ENCODE peak calls at places on chromosomes 13 and 19, in four cellular contexts. Y is neuronal stem cell, Z is omental fat pad, N is amygdala. X is an unnamed sample.

GRCh38 chr19:45506246-45506990 is 861 bp upstream of the VASP start:
- DNase-seq in Y (peak; percentile 88), Z (peak; percentile 87), N (peak; percentile 61), X (peak; percentile 63)

GRCh38 chr19:29483641-29483920 is 42.2 kb upstream of the VSTM2B start:
- DNase-seq in Y (no peak), Z (no peak), N (no peak), X (no peak)

GRCh38 chr13:30862707-30863106 is 43.4 kb upstream of the MEDAG start:
- DNase-seq in Y (no peak), Z (no peak), N (no peak), X (no peak)

GRCh38 chr19:1408300-1409203 is 1.2 kb downstream of the DAZAP1 start:
- DNase-seq in Y (peak; percentile 35), Z (no peak), N (no peak), X (no peak)

GRCh38 chr19:41431426-41432386 is 4.5 kb upstream of the B3GNT8 start:
- DNase-seq in Y (no peak), Z (no peak), N (no peak), X (no peak)

GRCh38 chr13:51275101-51275500 is 52.9 kb downstream of the FAM124A start:
- DNase-seq in Y (no peak), Z (no peak), N (no peak), X (no peak)

GRCh38 chr19:50190439-50190891 is 13.0 kb upstream of the MYH14 start:
- DNase-seq in Y (no peak), Z (no peak), N (no peak), X (no peak)

GRCh38 chr19:48678201-48678600 is 5.4 kb upstream of the NTN5 start:
- DNase-seq in Y (no peak), Z (no peak), N (no peak), X (no peak)

GRCh38 chr19:35461050-35461449 is 13.0 kb downstream of the FFAR2 start:
- DNase-seq in Y (no peak), Z (no peak), N (no peak), X (no peak)

GRCh38 chr19:53254451-53255341 is at the start of gene ZNF677:
- DNase-seq in Y (peak; percentile 65), Z (peak; percentile 68), N (peak; percentile 89), X (peak; percentile 45)

GRCh38 chr13:97354808-97355207 is 79.2 kb upstream of the RAP2A start:
- DNase-seq in Y (no peak), Z (no peak), N (no peak), X (no peak)

GRCh38 chr19:5339950-5340636 is 519 bp downstream of the PTPRS start:
- DNase-seq in Y (peak; percentile 65), Z (no peak), N (no peak), X (no peak)

GRCh38 chr13:99067160-99067985 is 89.5 kb upstream of the DOCK9 start:
- DNase-seq in Y (no peak), Z (no peak), N (no peak), X (no peak)

GRCh38 chr19:4430760-4431159 is 26.8 kb downstream of the UBXN6 start:
- DNase-seq in Y (no peak), Z (no peak), N (no peak), X (no peak)

GRCh38 chr19:48870048-48870447 is 1.6 kb upstream of the PLEKHA4 start:
- DNase-seq in Y (no peak), Z (no peak), N (no peak), X (no peak)

GRCh38 chr13:92767468-92767867 is 459.1 kb upstream of the GPC6 start:
- DNase-seq in Y (no peak), Z (no peak), N (no peak), X (no peak)

GRCh38 chr19:16117594-16118033 is 5.9 kb downstream of the RAB8A start:
- DNase-seq in Y (no peak), Z (no peak), N (no peak), X (no peak)

GRCh38 chr13:94327318-94327717 is 152.2 kb downstream of the DCT start:
- DNase-seq in Y (no peak), Z (no peak), N (no peak), X (no peak)

GRCh38 chr13:106118996-106119395 is 416.5 kb downstream of the EFNB2 start:
- DNase-seq in Y (no peak), Z (no peak), N (no peak), X (no peak)

GRCh38 chr19:41774515-41774980 is 19.2 kb downstream of the CEACAM6 start:
- DNase-seq in Y (no peak), Z (no peak), N (no peak), X (no peak)

GRCh38 chr13:74550039-74550438 is 415.8 kb upstream of the KLF12 start:
- DNase-seq in Y (no peak), Z (no peak), N (no peak), X (no peak)

GRCh38 chr13:89514534-89515312 is 1832.8 kb upstream of the MIR17HG start:
- DNase-seq in Y (peak; percentile 53), Z (no peak), N (no peak), X (no peak)

GRCh38 chr19:45621389-45621788 is 17.8 kb downstream of the EML2 start:
- DNase-seq in Y (no peak), Z (no peak), N (no peak), X (no peak)

GRCh38 chr19:36060430-36060829 is 5.7 kb downstream of the WDR62 start:
- DNase-seq in Y (no peak), Z (no peak), N (peak; percentile 10), X (no peak)

GRCh38 chr19:45380107-45380506 is 9.7 kb upstream of the ERCC2 start:
- DNase-seq in Y (no peak), Z (no peak), N (no peak), X (no peak)

GRCh38 chr13:30114586-30115256 is 192.6 kb downstream of the KATNAL1 start:
- DNase-seq in Y (peak; percentile 85), Z (peak; percentile 92), N (peak; percentile 61), X (no peak)

GRCh38 chr13:107200491-107200890 is 632.6 kb upstream of the ARGLU1 start:
- DNase-seq in Y (no peak), Z (no peak), N (no peak), X (no peak)

GRCh38 chr19:51811344-51811743 is 16.4 kb downstream of the FPR3 start:
- DNase-seq in Y (no peak), Z (no peak), N (no peak), X (no peak)

GRCh38 chr19:4908311-4908710 is 990 bp upstream of the UHRF1 start:
- DNase-seq in Y (no peak), Z (no peak), N (no peak), X (no peak)

GRCh38 chr13:79937311-79938243 is 403.3 kb downstream of the SPRY2 start:
- DNase-seq in Y (no peak), Z (no peak), N (peak; percentile 19), X (no peak)

GRCh38 chr13:102558029-102558428 is 38.8 kb upstream of the TPP2 start:
- DNase-seq in Y (no peak), Z (no peak), N (no peak), X (no peak)

GRCh38 chr19:4508698-4509097 is 9.6 kb downstream of the PLIN4 start:
- DNase-seq in Y (no peak), Z (no peak), N (no peak), X (no peak)